ENCODE peak calls at places on chromosome 16, in nine cellular contexts. One of them, this sample, is unnamed.

GRCh38 chr16:6633441-6633840 is 699.2 kb upstream of the RBFOX1 start:
- DNase-seq in transverse colon: no peak
- DNase-seq in astrocyte of the spinal cord: no peak
- DNase-seq in NT2/D1: no peak
- DNase-seq in hepatocyte: no peak
- DNase-seq in osteoblast: no peak
- DNase-seq in heart right ventricle: no peak
- DNase-seq in fibroblast of pulmonary artery: no peak
- DNase-seq in SK-N-MC: no peak
- DNase-seq in this sample: no peak

GRCh38 chr16:54135361-54136275 is 151.0 kb downstream of the IRX3 start:
- DNase-seq in transverse colon: no peak
- DNase-seq in astrocyte of the spinal cord: peak; percentile 63
- DNase-seq in NT2/D1: no peak
- DNase-seq in hepatocyte: no peak
- DNase-seq in osteoblast: peak; percentile 82
- DNase-seq in heart right ventricle: no peak
- DNase-seq in fibroblast of pulmonary artery: peak; percentile 77
- DNase-seq in SK-N-MC: no peak
- DNase-seq in this sample: peak; percentile 40

GRCh38 chr16:71645450-71645849 is 19.5 kb downstream of the MARVELD3 start:
- DNase-seq in transverse colon: peak; percentile 28
- DNase-seq in astrocyte of the spinal cord: peak; percentile 25
- DNase-seq in NT2/D1: no peak
- DNase-seq in hepatocyte: peak; percentile 23
- DNase-seq in osteoblast: peak; percentile 77
- DNase-seq in heart right ventricle: no peak
- DNase-seq in fibroblast of pulmonary artery: peak; percentile 40
- DNase-seq in SK-N-MC: no peak
- DNase-seq in this sample: peak; percentile 9

GRCh38 chr16:57889960-57890751 is 80.8 kb downstream of the CNGB1 start:
- DNase-seq in transverse colon: no peak
- DNase-seq in astrocyte of the spinal cord: no peak
- DNase-seq in NT2/D1: no peak
- DNase-seq in hepatocyte: no peak
- DNase-seq in osteoblast: no peak
- DNase-seq in heart right ventricle: no peak
- DNase-seq in fibroblast of pulmonary artery: peak; percentile 74
- DNase-seq in SK-N-MC: no peak
- DNase-seq in this sample: no peak

GRCh38 chr16:10153993-10154788 is 28.0 kb downstream of the GRIN2A start:
- DNase-seq in transverse colon: no peak
- DNase-seq in astrocyte of the spinal cord: no peak
- DNase-seq in NT2/D1: no peak
- DNase-seq in hepatocyte: no peak
- DNase-seq in osteoblast: no peak
- DNase-seq in heart right ventricle: no peak
- DNase-seq in fibroblast of pulmonary artery: no peak
- DNase-seq in SK-N-MC: no peak
- DNase-seq in this sample: no peak

GRCh38 chr16:58548378-58548777 is 33.1 kb downstream of the SETD6 start:
- DNase-seq in transverse colon: no peak
- DNase-seq in astrocyte of the spinal cord: no peak
- DNase-seq in NT2/D1: no peak
- DNase-seq in hepatocyte: no peak
- DNase-seq in osteoblast: no peak
- DNase-seq in heart right ventricle: no peak
- DNase-seq in fibroblast of pulmonary artery: no peak
- DNase-seq in SK-N-MC: no peak
- DNase-seq in this sample: no peak

GRCh38 chr16:23391381-23392222 is 61.4 kb downstream of the COG7 start:
- DNase-seq in transverse colon: no peak
- DNase-seq in astrocyte of the spinal cord: no peak
- DNase-seq in NT2/D1: no peak
- DNase-seq in hepatocyte: no peak
- DNase-seq in osteoblast: no peak
- DNase-seq in heart right ventricle: no peak
- DNase-seq in fibroblast of pulmonary artery: no peak
- DNase-seq in SK-N-MC: no peak
- DNase-seq in this sample: no peak

GRCh38 chr16:75193265-75193650 is 13.7 kb downstream of the CTRB2 start:
- DNase-seq in transverse colon: no peak
- DNase-seq in astrocyte of the spinal cord: peak; percentile 22
- DNase-seq in NT2/D1: no peak
- DNase-seq in hepatocyte: no peak
- DNase-seq in osteoblast: peak; percentile 76
- DNase-seq in heart right ventricle: no peak
- DNase-seq in fibroblast of pulmonary artery: no peak
- DNase-seq in SK-N-MC: peak; percentile 47
- DNase-seq in this sample: no peak

GRCh38 chr16:11614587-11615175 is 28.0 kb upstream of the LITAF start:
- DNase-seq in transverse colon: no peak
- DNase-seq in astrocyte of the spinal cord: no peak
- DNase-seq in NT2/D1: no peak
- DNase-seq in hepatocyte: no peak
- DNase-seq in osteoblast: no peak
- DNase-seq in heart right ventricle: no peak
- DNase-seq in fibroblast of pulmonary artery: no peak
- DNase-seq in SK-N-MC: no peak
- DNase-seq in this sample: no peak
- H3K4me3 ChIP-seq in transverse colon: no peak overlapping the region
- H3K4me3 ChIP-seq in astrocyte of the spinal cord: no peak overlapping the region
- H3K4me3 ChIP-seq in NT2/D1: no peak overlapping the region
- H3K4me3 ChIP-seq in hepatocyte: no peak overlapping the region
- H3K4me3 ChIP-seq in osteoblast: no peak overlapping the region
- H3K4me3 ChIP-seq in heart right ventricle: no peak overlapping the region
- H3K4me3 ChIP-seq in fibroblast of pulmonary artery: no peak overlapping the region
- H3K4me3 ChIP-seq in SK-N-MC: no peak overlapping the region
- H3K4me3 ChIP-seq in this sample: no peak overlapping the region

GRCh38 chr16:79595261-79595660 is 5.3 kb downstream of the MAF start:
- DNase-seq in transverse colon: no peak
- DNase-seq in astrocyte of the spinal cord: no peak
- DNase-seq in NT2/D1: no peak
- DNase-seq in hepatocyte: no peak
- DNase-seq in osteoblast: no peak
- DNase-seq in heart right ventricle: no peak
- DNase-seq in fibroblast of pulmonary artery: no peak
- DNase-seq in SK-N-MC: no peak
- DNase-seq in this sample: no peak

GRCh38 chr16:79593754-79594153 is 6.8 kb downstream of the MAF start:
- DNase-seq in transverse colon: no peak
- DNase-seq in astrocyte of the spinal cord: no peak
- DNase-seq in NT2/D1: no peak
- DNase-seq in hepatocyte: no peak
- DNase-seq in osteoblast: no peak
- DNase-seq in heart right ventricle: no peak
- DNase-seq in fibroblast of pulmonary artery: no peak
- DNase-seq in SK-N-MC: no peak
- DNase-seq in this sample: no peak

GRCh38 chr16:79597277-79597676 is 3.3 kb downstream of the MAF start:
- DNase-seq in transverse colon: no peak
- DNase-seq in astrocyte of the spinal cord: no peak
- DNase-seq in NT2/D1: no peak
- DNase-seq in hepatocyte: no peak
- DNase-seq in osteoblast: peak; percentile 86
- DNase-seq in heart right ventricle: no peak
- DNase-seq in fibroblast of pulmonary artery: no peak
- DNase-seq in SK-N-MC: no peak
- DNase-seq in this sample: no peak

GRCh38 chr16:79597775-79598174 is 2.8 kb downstream of the MAF start:
- DNase-seq in transverse colon: no peak
- DNase-seq in astrocyte of the spinal cord: no peak
- DNase-seq in NT2/D1: no peak
- DNase-seq in hepatocyte: no peak
- DNase-seq in osteoblast: peak; percentile 76
- DNase-seq in heart right ventricle: no peak
- DNase-seq in fibroblast of pulmonary artery: no peak
- DNase-seq in SK-N-MC: no peak
- DNase-seq in this sample: no peak

DNA sequence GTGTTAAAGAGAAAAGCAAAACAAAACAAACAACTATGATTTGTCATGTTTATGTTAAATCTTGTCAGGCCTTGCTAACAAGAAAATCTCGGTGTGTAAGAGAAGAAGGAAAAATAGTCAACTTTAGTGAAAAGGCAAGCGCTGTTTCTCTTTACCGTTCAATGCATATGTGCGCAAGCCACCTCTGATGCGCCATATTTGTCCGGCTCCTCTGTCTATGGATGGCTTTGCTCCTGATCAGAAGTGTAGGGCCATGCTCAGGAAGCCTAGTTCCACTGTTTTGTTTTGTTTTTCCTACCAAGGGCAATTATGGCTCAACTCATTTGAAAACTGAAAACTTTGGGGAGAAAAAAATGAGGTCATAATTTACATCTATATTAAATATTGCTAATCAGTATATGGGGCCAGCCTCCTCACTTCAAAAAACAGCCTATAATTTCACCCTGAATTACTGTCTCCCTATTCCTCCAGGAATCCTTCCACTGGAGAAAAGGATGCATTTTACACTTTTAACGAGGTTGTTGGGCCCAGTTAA is 4.6 kb downstream of the MAF start:
- DNase-seq in transverse colon: no peak
- DNase-seq in astrocyte of the spinal cord: no peak
- DNase-seq in NT2/D1: no peak
- DNase-seq in hepatocyte: no peak
- DNase-seq in osteoblast: no peak
- DNase-seq in heart right ventricle: no peak
- DNase-seq in fibroblast of pulmonary artery: no peak
- DNase-seq in SK-N-MC: no peak
- DNase-seq in this sample: no peak
- H3K4me3 ChIP-seq in transverse colon: peak overlapping the region; percentile 46
- H3K4me3 ChIP-seq in astrocyte of the spinal cord: no peak overlapping the region
- H3K4me3 ChIP-seq in NT2/D1: peak overlapping the region; percentile 11
- H3K4me3 ChIP-seq in hepatocyte: peak overlapping the region; percentile 69
- H3K4me3 ChIP-seq in osteoblast: no peak overlapping the region
- H3K4me3 ChIP-seq in heart right ventricle: peak overlapping the region; percentile 36
- H3K4me3 ChIP-seq in fibroblast of pulmonary artery: no peak overlapping the region
- H3K4me3 ChIP-seq in SK-N-MC: no peak overlapping the region
- H3K4me3 ChIP-seq in this sample: no peak overlapping the region

DNA sequence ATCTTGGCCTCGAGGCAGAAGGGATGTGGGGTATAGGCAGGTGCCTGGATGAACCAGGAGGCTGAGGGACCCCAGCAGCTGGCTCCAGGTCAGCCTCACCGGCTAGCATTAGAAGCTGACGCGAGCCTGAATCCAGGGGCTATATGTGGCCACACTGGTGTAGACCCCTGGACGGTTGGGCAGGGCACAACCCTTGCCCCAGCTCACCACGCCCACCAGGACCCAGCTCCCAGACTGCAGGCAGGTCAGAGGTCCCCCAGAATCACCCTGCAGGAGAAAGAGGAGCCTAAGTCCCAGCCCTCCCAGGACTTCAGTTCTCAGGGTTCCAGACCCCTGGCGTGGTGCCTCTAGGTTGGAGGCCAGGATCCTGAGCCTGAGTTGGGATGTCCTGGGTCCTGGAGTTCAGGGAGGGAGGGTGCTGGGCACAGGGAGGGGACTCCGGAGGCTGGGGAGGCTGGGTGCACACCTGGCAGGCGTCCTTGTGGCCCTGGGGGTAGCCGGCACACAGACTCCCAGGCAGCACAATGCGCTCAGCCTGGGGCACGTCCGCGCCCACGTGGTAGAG is 2.7 kb downstream of the PRSS33 start:
- DNase-seq in transverse colon: peak; percentile 7
- DNase-seq in astrocyte of the spinal cord: no peak
- DNase-seq in NT2/D1: no peak
- DNase-seq in hepatocyte: no peak
- DNase-seq in osteoblast: no peak
- DNase-seq in heart right ventricle: no peak
- DNase-seq in fibroblast of pulmonary artery: no peak
- DNase-seq in SK-N-MC: no peak
- DNase-seq in this sample: no peak
- H3K4me3 ChIP-seq in transverse colon: no peak overlapping the region
- H3K4me3 ChIP-seq in astrocyte of the spinal cord: no peak overlapping the region
- H3K4me3 ChIP-seq in NT2/D1: no peak overlapping the region
- H3K4me3 ChIP-seq in hepatocyte: no peak overlapping the region
- H3K4me3 ChIP-seq in osteoblast: no peak overlapping the region
- H3K4me3 ChIP-seq in heart right ventricle: peak overlapping the region; percentile 29
- H3K4me3 ChIP-seq in fibroblast of pulmonary artery: no peak overlapping the region
- H3K4me3 ChIP-seq in SK-N-MC: no peak overlapping the region
- H3K4me3 ChIP-seq in this sample: no peak overlapping the region

DNA sequence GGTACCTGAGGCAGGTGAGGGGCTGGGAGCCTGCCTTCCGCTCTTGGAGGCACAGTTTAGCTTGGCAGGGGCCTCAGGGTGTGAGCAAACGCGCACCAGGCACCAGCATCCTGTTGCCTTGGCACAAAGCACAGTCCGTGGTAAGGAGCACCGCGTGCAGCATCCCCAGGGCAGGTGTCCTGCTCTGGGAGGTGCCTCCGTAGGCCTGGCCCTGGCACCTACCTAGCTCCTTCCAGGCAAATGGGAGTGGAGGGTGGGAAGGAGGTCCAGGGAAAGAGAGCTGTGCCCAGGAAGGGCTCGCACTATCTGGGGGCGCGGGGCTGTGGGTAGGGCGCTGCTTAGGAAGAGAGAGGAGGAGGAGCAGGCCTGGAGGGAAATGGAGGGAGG is 3.1 kb upstream of the GSE1 start:
- DNase-seq in transverse colon: peak; percentile 25
- DNase-seq in astrocyte of the spinal cord: no peak
- DNase-seq in NT2/D1: no peak
- DNase-seq in hepatocyte: no peak
- DNase-seq in osteoblast: no peak
- DNase-seq in heart right ventricle: no peak
- DNase-seq in fibroblast of pulmonary artery: no peak
- DNase-seq in SK-N-MC: no peak
- DNase-seq in this sample: no peak
- H3K4me3 ChIP-seq in transverse colon: peak overlapping the region; percentile 70
- H3K4me3 ChIP-seq in astrocyte of the spinal cord: no peak overlapping the region
- H3K4me3 ChIP-seq in NT2/D1: no peak overlapping the region
- H3K4me3 ChIP-seq in hepatocyte: no peak overlapping the region
- H3K4me3 ChIP-seq in osteoblast: peak overlapping the region; percentile 32
- H3K4me3 ChIP-seq in heart right ventricle: no peak overlapping the region
- H3K4me3 ChIP-seq in fibroblast of pulmonary artery: no peak overlapping the region
- H3K4me3 ChIP-seq in SK-N-MC: no peak overlapping the region
- H3K4me3 ChIP-seq in this sample: no peak overlapping the region

DNA sequence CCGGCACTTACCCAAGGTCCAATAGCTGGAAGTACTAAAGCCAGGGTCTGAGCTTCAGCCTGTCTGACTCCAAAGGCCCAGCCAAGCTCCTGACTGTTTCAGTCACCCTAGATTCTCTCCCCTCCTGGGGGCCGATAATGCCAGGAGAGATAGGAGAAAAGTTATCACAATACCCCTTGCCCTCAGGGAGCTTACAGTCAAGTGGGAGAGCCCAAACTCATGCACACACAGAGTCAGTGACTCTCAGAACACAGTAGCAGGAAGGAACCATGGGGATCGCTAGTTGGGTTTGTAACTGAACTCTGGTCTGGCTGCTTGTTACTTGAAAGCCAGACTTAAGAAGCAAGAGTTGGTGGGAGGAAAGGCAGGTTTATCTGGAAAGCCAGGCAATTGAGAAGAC is 14.9 kb downstream of the ZNF768 start:
- DNase-seq in transverse colon: no peak
- DNase-seq in astrocyte of the spinal cord: no peak
- DNase-seq in NT2/D1: no peak
- DNase-seq in hepatocyte: no peak
- DNase-seq in osteoblast: no peak
- DNase-seq in heart right ventricle: no peak
- DNase-seq in fibroblast of pulmonary artery: no peak
- DNase-seq in SK-N-MC: no peak
- DNase-seq in this sample: no peak
- H3K4me3 ChIP-seq in transverse colon: no peak overlapping the region
- H3K4me3 ChIP-seq in astrocyte of the spinal cord: no peak overlapping the region
- H3K4me3 ChIP-seq in NT2/D1: no peak overlapping the region
- H3K4me3 ChIP-seq in hepatocyte: no peak overlapping the region
- H3K4me3 ChIP-seq in osteoblast: no peak overlapping the region
- H3K4me3 ChIP-seq in heart right ventricle: no peak overlapping the region
- H3K4me3 ChIP-seq in fibroblast of pulmonary artery: no peak overlapping the region
- H3K4me3 ChIP-seq in SK-N-MC: no peak overlapping the region
- H3K4me3 ChIP-seq in this sample: no peak overlapping the region